ENCODE peak calls at places on chromosomes 12 and 14, in five cellular contexts. T is activated CD4-positive, alpha-beta T cell treated with anti-CD3 and anti-CD28 coated beads, Interleukin-2, amount 50 U/mL, for 24 hours; D is kidney tubule cell; O is suprapubic skin; F is COR-L47. Q is an unnamed sample.

GRCh38 chr14:103805708-103806107 is 41.7 kb downstream of the PPP1R13B start:
- DNase-seq in F (no peak), O (no peak), T (no peak), D (no peak), Q (no peak)

GRCh38 chr14:100132903-100133510 is 26.4 kb downstream of the DEGS2 start:
- DNase-seq in F (no peak), T (no peak), D (no peak), O (no peak), Q (no peak)

GRCh38 chr12:32265920-32266319 is 133.4 kb upstream of the FGD4 start:
- DNase-seq in F (no peak), D (no peak), O (no peak), T (no peak), Q (no peak)

GRCh38 chr12:72444566-72444965 is 172.4 kb downstream of the TRHDE start:
- DNase-seq in D (no peak), F (no peak), O (no peak), T (no peak), Q (no peak)

GRCh38 chr14:51869426-51870113 is 9.2 kb downstream of the GNG2 start:
- DNase-seq in F (no peak), T (no peak), D (no peak), O (no peak), Q (no peak)

GRCh38 chr14:35342160-35343010 is 50.2 kb downstream of the PSMA6 start:
- DNase-seq in T (no peak), F (no peak), D (peak), O (no peak), Q (no peak)

GRCh38 chr14:23695220-23695999 is 59.2 kb downstream of the DHRS2 start:
- DNase-seq in F (no peak), D (no peak), T (no peak), O (no peak), Q (no peak)

GRCh38 chr12:120669055-120669828 is 17.7 kb upstream of the MLEC start:
- DNase-seq in O (no peak), F (no peak), D (peak), T (no peak), Q (no peak)

GRCh38 chr12:26571539-26571938 is 261.5 kb downstream of the ITPR2 start:
- DNase-seq in O (no peak), T (no peak), D (no peak), F (no peak), Q (no peak)

GRCh38 chr12:57630891-57631433 is 2.0 kb downstream of the B4GALNT1 start:
- DNase-seq in F (no peak), O (no peak), T (no peak), D (no peak), Q (no peak)

GRCh38 chr12:42213954-42214426 is 24.1 kb downstream of the YAF2 start:
- DNase-seq in O (no peak), D (peak), T (no peak), F (no peak), Q (peak)

GRCh38 chr14:35287481-35288013 is 4.6 kb upstream of the PSMA6 start:
- DNase-seq in O (no peak), F (no peak), T (no peak), D (peak), Q (no peak)

GRCh38 chr14:31307198-31307597 is 99.6 kb upstream of the HECTD1 start:
- DNase-seq in D (no peak), F (no peak), T (no peak), O (no peak), Q (no peak)

GRCh38 chr14:71056168-71056567 is 148.9 kb downstream of the PCNX1 start:
- DNase-seq in T (no peak), O (no peak), D (no peak), F (no peak), Q (no peak)

GRCh38 chr14:76123426-76124095 is 28.2 kb upstream of the GPATCH2L start:
- DNase-seq in D (no peak), O (no peak), F (no peak), T (no peak), Q (no peak)

GRCh38 chr14:70887207-70888150 is 19.8 kb upstream of the PCNX1 start:
- DNase-seq in T (no peak), F (no peak), D (no peak), O (no peak), Q (no peak)